ENCODE peak calls at places on chromosomes 2 and 18, in nine cellular contexts. A is PC-9, C is heart left ventricle, L is GM12878, T is Peyer's patch, G is tibial nerve, S is keratinocyte, W is astrocyte, N is K562. X is an unnamed sample.

GRCh38 chr2:66846887-66847286 is 412.0 kb downstream of the MEIS1 start:
- DNase-seq in A (no peak), C (no peak), L (no peak), T (no peak), G (no peak), S (no peak), W (no peak), N (no peak), X (no peak)

GRCh38 chr18:80252136-80252535 is 4.8 kb upstream of the PARD6G start:
- DNase-seq in A (no peak), C (no peak), L (no peak), T (no peak), G (no peak), S (no peak), W (peak; percentile 62), N (no peak), X (no peak)

GRCh38 chr2:56444339-56444738 is 260.5 kb downstream of the CCDC85A start:
- DNase-seq in A (peak; percentile 42), C (peak; percentile 26), L (no peak), T (no peak), G (no peak), S (no peak), W (no peak), N (no peak), X (peak; percentile 43)

GRCh38 chr18:54388203-54389142 is 30.8 kb downstream of the C18orf54 start:
- DNase-seq in A (peak; percentile 64), C (no peak), L (peak; percentile 40), T (no peak), G (no peak), S (peak; percentile 77), W (peak; percentile 81), N (peak; percentile 53), X (peak; percentile 55)

GRCh38 chr18:56748698-56749268 is 97.6 kb downstream of the WDR7 start:
- DNase-seq in A (no peak), C (no peak), L (no peak), T (no peak), G (no peak), S (no peak), W (peak; percentile 11), N (peak; percentile 6), X (no peak)

GRCh38 chr2:113157108-113157896 is 16.5 kb upstream of the PSD4 start:
- DNase-seq in A (peak; percentile 48), C (no peak), L (no peak), T (peak; percentile 43), G (no peak), S (no peak), W (peak; percentile 10), N (peak; percentile 72), X (peak; percentile 89)

GRCh38 chr2:201517094-201517493 is 65.6 kb downstream of the STRADB start:
- DNase-seq in A (no peak), C (no peak), L (no peak), T (no peak), G (no peak), S (no peak), W (peak; percentile 69), N (no peak), X (no peak)

GRCh38 chr18:3966985-3967856 is 487.9 kb downstream of the DLGAP1 start:
- DNase-seq in A (no peak), C (peak; percentile 58), L (no peak), T (no peak), G (no peak), S (no peak), W (peak; percentile 66), N (no peak), X (no peak)

GRCh38 chr18:34875150-34875549 is 165.1 kb downstream of the DTNA start:
- DNase-seq in A (no peak), C (no peak), L (no peak), T (no peak), G (no peak), S (no peak), W (no peak), N (no peak), X (no peak)

GRCh38 chr2:222318026-222318711 is 19.4 kb upstream of the PAX3 start:
- DNase-seq in A (peak; percentile 74), C (no peak), L (no peak), T (no peak), G (no peak), S (no peak), W (peak; percentile 56), N (no peak), X (peak; percentile 93)
- TF ChIP-seq CTCF in A (peak; percentile 87), C (peak; percentile 38), L (peak; percentile 35), T (peak; percentile 65), G (no peak), S (peak; percentile 40), W (peak; percentile 27), N (peak; percentile 23), X (peak; percentile 32)

GRCh38 chr2:207156451-207157161 is 9.1 kb downstream of the KLF7 start:
- DNase-seq in A (no peak), C (no peak), L (no peak), T (no peak), G (no peak), S (no peak), W (peak; percentile 37), N (no peak), X (no peak)

GRCh38 chr2:207157162-207157481 is 8.6 kb downstream of the KLF7 start:
- DNase-seq in A (no peak), C (no peak), L (no peak), T (no peak), G (no peak), S (no peak), W (no peak), N (no peak), X (no peak)

GRCh38 chr2:207156045-207156444 is 9.7 kb downstream of the KLF7 start:
- DNase-seq in A (no peak), C (no peak), L (no peak), T (no peak), G (no peak), S (no peak), W (no peak), N (no peak), X (no peak)

GRCh38 chr2:207159002-207159401 is 6.7 kb downstream of the KLF7 start:
- DNase-seq in A (no peak), C (no peak), L (no peak), T (no peak), G (no peak), S (no peak), W (no peak), N (no peak), X (no peak)

DNA sequence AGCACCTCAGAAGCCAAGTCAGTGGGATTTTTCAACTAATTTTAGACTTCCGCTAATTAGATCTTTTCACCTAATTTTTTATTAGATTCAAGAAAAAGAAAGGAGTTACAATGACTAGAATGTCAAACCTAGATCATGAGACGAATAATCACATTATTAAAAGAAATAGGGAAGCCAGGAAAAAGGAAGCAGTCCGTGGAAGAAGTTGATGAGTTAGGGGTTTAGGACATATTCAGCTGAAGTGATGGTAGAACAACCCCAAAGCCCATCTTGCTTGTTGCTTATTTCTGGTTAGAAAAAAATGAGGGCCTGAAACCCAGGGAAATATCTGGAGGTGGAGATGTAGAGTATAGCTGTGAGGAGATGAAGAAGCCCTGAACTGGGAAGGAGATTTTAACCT is 8.0 kb downstream of the KLF7 start:
- DNase-seq in A (no peak), C (no peak), L (no peak), T (no peak), G (no peak), S (no peak), W (no peak), N (no peak), X (no peak)
- H3K27me3 ChIP-seq in A (no peaks in the 10 kb centered on the region), C (no peaks in the 10 kb centered on the region), L (no peaks in the 10 kb centered on the region), T (no peaks in the 10 kb centered on the region), G (no peaks in the 10 kb centered on the region), S (no peaks in the 10 kb centered on the region), W (no peaks in the 10 kb centered on the region), N (peaks cover under 1% of the 10 kb centered on the region), X (no peaks in the 10 kb centered on the region)

GRCh38 chr2:217995741-217996141 is 7.1 kb downstream of the TNS1 start:
- DNase-seq in A (no peak), C (no peak), L (no peak), T (no peak), G (peak; percentile 66), S (no peak), W (no peak), N (no peak), X (no peak)
- H3K4me3 ChIP-seq in A (no peak overlapping the region), C (no peak overlapping the region), L (no peak overlapping the region), T (no peak overlapping the region), G (no peak overlapping the region), S (no peak overlapping the region), W (no peak overlapping the region), N (no peak overlapping the region), X (no peak overlapping the region)

GRCh38 chr2:16091576-16092282 is 151.4 kb downstream of the MYCN start:
- DNase-seq in A (no peak), C (no peak), L (no peak), T (no peak), G (no peak), S (no peak), W (no peak), N (no peak), X (no peak)

GRCh38 chr2:16094851-16095250 is 154.5 kb downstream of the MYCN start:
- DNase-seq in A (no peak), C (no peak), L (no peak), T (no peak), G (no peak), S (no peak), W (no peak), N (no peak), X (no peak)

GRCh38 chr2:16092861-16093638 is 152.7 kb downstream of the MYCN start:
- DNase-seq in A (no peak), C (no peak), L (no peak), T (no peak), G (no peak), S (no peak), W (no peak), N (no peak), X (no peak)

GRCh38 chr2:16090650-16091575 is 150.6 kb downstream of the MYCN start:
- DNase-seq in A (no peak), C (no peak), L (no peak), T (no peak), G (no peak), S (no peak), W (no peak), N (no peak), X (no peak)

GRCh38 chr2:16093639-16094447 is 153.5 kb downstream of the MYCN start:
- DNase-seq in A (no peak), C (no peak), L (no peak), T (no peak), G (no peak), S (no peak), W (no peak), N (no peak), X (no peak)
- TF ChIP-seq CTCF in A (no peak), C (no peak), L (no peak), T (peak; percentile 8), G (no peak), S (no peak), W (no peak), N (no peak), X (no peak)